ENCODE peak calls at places on chromosomes 2 and 18, in ten cellular contexts. H, J, I, B, X, O, A, Y, Q and C are unnamed samples.

GRCh38 chr2:58063641-58064040 is 17.0 kb downstream of the VRK2 start:
- DNase-seq in O (no peak), Y (no peak), B (peak; percentile 83), Q (peak; percentile 81), H (no peak), X (peak; percentile 79), A (no peak), I (no peak), J (peak; percentile 48), C (no peak)

GRCh38 chr2:69241039-69241586 is 145.9 kb downstream of the GFPT1 start:
- DNase-seq in X (peak; percentile 70), Y (no peak), A (no peak), I (no peak), J (no peak), H (no peak), Q (no peak), B (no peak), O (no peak), C (no peak)

GRCh38 chr2:75224636-75225094 is 25.3 kb upstream of the TACR1 start:
- DNase-seq in O (peak; percentile 28), H (no peak), Q (no peak), X (no peak), I (no peak), B (no peak), J (no peak), Y (no peak), A (no peak), C (no peak)

GRCh38 chr2:150572961-150573395 is 85.5 kb upstream of the RND3 start:
- DNase-seq in H (no peak), Q (no peak), Y (no peak), B (no peak), A (no peak), O (no peak), X (no peak), J (peak; percentile 99), I (no peak), C (peak; percentile 41)

GRCh38 chr2:44763275-44763674 is 178.2 kb upstream of the SIX3 start:
- DNase-seq in X (no peak), Y (no peak), O (no peak), J (no peak), H (no peak), Q (no peak), A (no peak), B (no peak), I (no peak), C (no peak)

GRCh38 chr2:149739880-149740265 is 152.3 kb upstream of the MMADHC start:
- DNase-seq in H (no peak), B (peak; percentile 40), O (no peak), I (no peak), Q (no peak), X (no peak), Y (no peak), A (no peak), J (peak; percentile 56), C (no peak)

GRCh38 chr2:133576714-133577113 is 8.5 kb upstream of the NCKAP5 start:
- DNase-seq in X (no peak), I (no peak), Q (no peak), A (no peak), O (no peak), Y (no peak), H (no peak), J (no peak), B (no peak), C (no peak)

GRCh38 chr2:51335072-51336058 is 303.4 kb upstream of the NRXN1 start:
- DNase-seq in Q (no peak), B (no peak), Y (no peak), I (no peak), A (no peak), O (no peak), H (no peak), J (no peak), X (no peak), C (no peak)

GRCh38 chr2:47767497-47767844 is 15.5 kb upstream of the MSH6 start:
- DNase-seq in Q (no peak), B (no peak), Y (no peak), X (no peak), I (no peak), A (no peak), O (no peak), J (no peak), H (no peak), C (no peak)

GRCh38 chr2:231514225-231514950 is 15.9 kb downstream of the NMUR1 start:
- DNase-seq in B (peak; percentile 94), J (peak; percentile 86), O (peak; percentile 100), H (peak; percentile 99), Q (peak; percentile 94), A (peak; percentile 98), X (peak; percentile 96), Y (peak; percentile 99), I (peak; percentile 98), C (peak; percentile 99)
- H3K4me3 ChIP-seq in B (peak overlapping the region; percentile 90), J (peak overlapping the region; percentile 78), O (peak overlapping the region; percentile 89), H (peak overlapping the region; percentile 85), Q (peak overlapping the region; percentile 93), A (peak overlapping the region; percentile 73), X (peak overlapping the region; percentile 84), Y (peak overlapping the region; percentile 72), I (peak overlapping the region; percentile 68), C (peak overlapping the region; percentile 82)

GRCh38 chr2:98299506-98299905 is 46.8 kb upstream of the CNGA3 start:
- DNase-seq in J (no peak), O (no peak), Y (no peak), A (no peak), I (no peak), B (no peak), X (no peak), H (no peak), Q (no peak), C (no peak)

GRCh38 chr2:98295721-98296414 is 50.4 kb upstream of the CNGA3 start:
- DNase-seq in Q (peak; percentile 4), Y (no peak), I (no peak), A (no peak), X (no peak), B (no peak), J (peak; percentile 7), H (no peak), O (no peak), C (no peak)

GRCh38 chr2:98298685-98299180 is 47.5 kb upstream of the CNGA3 start:
- DNase-seq in J (no peak), B (no peak), O (no peak), A (no peak), X (no peak), I (no peak), Y (no peak), H (no peak), Q (no peak), C (no peak)

GRCh38 chr2:98296435-98296834 is 49.8 kb upstream of the CNGA3 start:
- DNase-seq in X (no peak), Y (no peak), I (no peak), A (no peak), O (no peak), B (no peak), H (no peak), Q (no peak), J (no peak), C (no peak)

GRCh38 chr2:98297817-98298684 is 48.2 kb upstream of the CNGA3 start:
- DNase-seq in Y (no peak), J (no peak), B (no peak), I (no peak), X (no peak), H (no peak), Q (no peak), O (no peak), A (no peak), C (no peak)
- TF ChIP-seq CTCF in Y (no peak), J (no peak), B (no peak), I (no peak), X (no peak), H (no peak), Q (no peak), O (peak; percentile 29), A (no peak), C (peak; percentile 29)

GRCh38 chr18:36185157-36185556 is 2.1 kb upstream of the MOCOS start:
- DNase-seq in B (no peak), A (no peak), Q (no peak), Y (no peak), O (no peak), J (no peak), H (no peak), X (no peak), I (no peak), C (no peak)

GRCh38 chr18:36187138-36187825 is at the start of gene MOCOS:
- DNase-seq in B (peak; percentile 61), O (peak; percentile 92), J (peak; percentile 41), I (peak; percentile 81), Y (peak; percentile 68), X (peak; percentile 58), A (peak; percentile 90), Q (peak; percentile 49), H (peak; percentile 84), C (peak; percentile 47)

GRCh38 chr18:36185901-36186460 is 1.3 kb upstream of the MOCOS start:
- DNase-seq in Q (no peak), H (no peak), I (no peak), A (peak; percentile 47), X (no peak), O (no peak), Y (no peak), B (no peak), J (no peak), C (no peak)

GRCh38 chr18:36187826-36188721 is 777 bp downstream of the MOCOS start:
- DNase-seq in Q (peak; percentile 74), O (no peak), Y (no peak), J (peak; percentile 49), B (peak; percentile 38), I (no peak), A (peak; percentile 61), H (peak; percentile 90), X (peak; percentile 81), C (no peak)

GRCh38 chr18:36186461-36187137 is 698 bp upstream of the MOCOS start:
- DNase-seq in Q (peak; percentile 32), X (peak; percentile 26), A (peak; percentile 74), Y (no peak), I (peak; percentile 28), O (peak; percentile 62), J (no peak), H (peak; percentile 66), B (peak; percentile 44), C (peak; percentile 20)
- H3K4me3 ChIP-seq in Q (peak overlapping the region; percentile 87), X (peak overlapping the region; percentile 88), A (peak overlapping the region; percentile 68), Y (peak overlapping the region; percentile 97), I (peak overlapping the region; percentile 76), O (peak overlapping the region; percentile 80), J (peak overlapping the region; percentile 53), H (peak overlapping the region; percentile 92), B (peak overlapping the region; percentile 60), C (peak overlapping the region; percentile 65)

DNA sequence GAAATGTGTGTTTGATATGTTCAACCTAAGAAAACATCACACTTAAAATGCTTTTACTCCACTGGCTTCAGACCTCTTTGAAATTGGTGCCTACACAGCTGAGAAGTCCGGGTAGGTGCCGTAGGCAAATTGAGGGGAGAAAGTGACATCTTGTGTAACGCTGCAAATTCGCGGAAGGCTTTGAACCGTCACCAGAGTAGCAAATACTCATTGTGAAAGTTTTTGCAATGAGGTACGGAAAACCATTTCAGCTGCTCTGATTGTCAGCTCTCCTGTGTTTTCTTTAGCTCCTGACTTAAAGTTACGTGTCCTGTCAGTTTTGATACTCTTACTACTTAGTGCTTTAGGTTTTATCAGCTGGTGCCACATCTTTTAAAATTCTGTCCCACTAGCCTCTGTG is 224.5 kb downstream of the FAM210A start:
- DNase-seq in Q (no peak), O (no peak), B (peak; percentile 42), H (no peak), Y (peak; percentile 62), A (no peak), I (no peak), X (no peak), J (peak; percentile 33), C (peak; percentile 38)
- TF ChIP-seq CTCF in Q (no peak), O (no peak), B (no peak), H (no peak), Y (no peak), A (no peak), I (no peak), X (no peak), J (no peak), C (no peak)